ENCODE peak calls at places on chromosomes 7 and 10, in six cellular contexts. U is nucleus accumbens, V is left cardiac atrium, W is fibroblast of pulmonary artery, Y is pulmonary artery endothelial cell, S is cardiac muscle cell. R is an unnamed sample.

GRCh38 chr10:105384056-105384455 is 743.0 kb downstream of the SORCS3 start:
- DNase-seq in U (no peak), S (no peak), W (no peak), V (no peak), Y (no peak), R (no peak)

GRCh38 chr10:123704812-123705211 is 38.7 kb downstream of the GPR26 start:
- DNase-seq in W (no peak), S (peak), Y (no peak), V (no peak), U (no peak), R (no peak)

GRCh38 chr10:93874309-93875031 is 19.3 kb upstream of the SLC35G1 start:
- DNase-seq in W (no peak), U (no peak), S (no peak), V (no peak), Y (no peak), R (no peak)

GRCh38 chr7:158056761-158057160 is 530.9 kb downstream of the PTPRN2 start:
- DNase-seq in U (no peak), S (no peak), W (no peak), V (no peak), Y (no peak), R (no peak)

GRCh38 chr10:76397957-76398665 is 966.7 kb downstream of the LRMDA start:
- DNase-seq in Y (no peak), V (no peak), W (no peak), S (no peak), U (no peak), R (no peak)

GRCh38 chr10:61673360-61673759 is 10.6 kb downstream of the CABCOCO1 start:
- DNase-seq in S (no peak), V (no peak), W (no peak), U (no peak), Y (no peak), R (no peak)

GRCh38 chr10:102779680-102780079 is 35.9 kb downstream of the WBP1L start:
- DNase-seq in Y (no peak), U (no peak), V (peak), W (peak), S (no peak), R (no peak)

GRCh38 chr7:151110236-151110940 is 24.1 kb downstream of the AGAP3 start:
- DNase-seq in W (no peak), S (no peak), Y (no peak), V (peak), U (no peak), R (no peak)

GRCh38 chr10:76297787-76298281 is 866.4 kb downstream of the LRMDA start:
- DNase-seq in V (no peak), S (no peak), Y (no peak), U (no peak), W (no peak), R (no peak)

GRCh38 chr7:82839063-82839462 is 323.6 kb downstream of the PCLO start:
- DNase-seq in V (no peak), W (no peak), Y (no peak), S (no peak), U (no peak), R (no peak)

GRCh38 chr10:100504101-100504500 is 15.6 kb downstream of the SEC31B start:
- DNase-seq in V (no peak), Y (no peak), W (no peak), U (no peak), S (peak), R (no peak)

GRCh38 chr10:123529146-123529760 is 136.9 kb upstream of the GPR26 start:
- DNase-seq in S (peak), W (no peak), Y (no peak), U (no peak), V (no peak), R (no peak)